ENCODE peak calls at places on chromosomes 13 and 19, in five cellular contexts. R is suprapubic skin; P is CD8-positive, alpha-beta T cell; F is A549; E is Panc1. C is an unnamed sample. For H3K4me1, the result is how much of the 10 kb centered on the place peaks cover.

GRCh38 chr13:46607768-46608553 is 55.0 kb downstream of the LRCH1 start:
- DNase-seq in E (no peak), P (no peak), R (no peak), F (peak), C (no peak)

GRCh38 chr19:1486720-1487575 is 3.2 kb downstream of the PCSK4 start:
- DNase-seq in F (no peak), R (no peak), E (no peak), P (no peak), C (no peak)

GRCh38 chr13:54185785-54186184 is 1157.2 kb downstream of the OLFM4 start:
- DNase-seq in P (no peak), R (no peak), F (no peak), E (no peak), C (no peak)

GRCh38 chr13:88303605-88304004 is 632.4 kb downstream of the SLITRK5 start:
- DNase-seq in E (no peak), R (no peak), F (no peak), P (no peak), C (no peak)

GRCh38 chr13:60869941-60870613 is 473.1 kb downstream of the TDRD3 start:
- DNase-seq in R (no peak), P (no peak), F (no peak), E (no peak), C (no peak)

GRCh38 chr13:42968906-42969305 is 23.1 kb downstream of the EPSTI1 start:
- DNase-seq in E (no peak), F (no peak), R (no peak), P (no peak), C (no peak)

GRCh38 chr19:7900931-7901330 is 2.7 kb upstream of the MAP2K7 start:
- DNase-seq in F (no peak), P (no peak), E (no peak), R (no peak), C (no peak)

GRCh38 chr13:50685491-50685890 is 158.0 kb downstream of the DLEU7 start:
- DNase-seq in F (no peak), P (no peak), R (no peak), E (no peak), C (no peak)

GRCh38 chr19:38889803-38890202 is 9.6 kb downstream of the SIRT2 start:
- DNase-seq in P (no peak), R (no peak), E (no peak), F (no peak), C (no peak)

GRCh38 chr19:41310031-41310831 is at the start of gene CCDC97:
- DNase-seq in E (no peak), P (peak), R (peak), F (peak), C (no peak)

GRCh38 chr19:41309225-41310030 is 544 bp upstream of the CCDC97 start:
- DNase-seq in E (no peak), R (no peak), F (no peak), P (no peak), C (no peak)

GRCh38 chr19:41311072-41311471 is 1.1 kb downstream of the CCDC97 start:
- DNase-seq in R (no peak), E (no peak), P (no peak), F (no peak), C (no peak)

GRCh38 chr19:41308450-41309224 is 1.3 kb upstream of the CCDC97 start:
- DNase-seq in R (peak), F (peak), P (peak), E (peak), C (peak)

DNA sequence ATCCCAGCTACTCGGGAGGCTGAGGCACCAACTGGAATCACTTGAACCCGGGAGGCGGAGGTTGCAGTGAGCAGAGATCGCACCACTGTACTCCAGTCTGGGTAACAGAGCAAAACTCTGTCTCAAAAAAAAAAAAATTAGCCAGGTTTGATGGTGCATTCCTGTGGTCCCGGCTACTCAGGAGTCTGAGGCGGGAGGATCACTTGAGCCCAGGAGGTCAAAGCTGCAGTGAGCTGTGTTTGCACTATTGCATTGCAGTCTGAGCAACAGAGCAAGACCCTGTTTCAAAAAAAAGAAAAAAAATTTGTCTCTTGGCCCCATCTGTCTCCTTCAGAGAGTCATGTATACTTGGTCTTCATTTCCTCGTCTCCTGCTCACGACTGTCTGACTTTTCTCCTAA is 1.6 kb downstream of the CCDC97 start:
- DNase-seq in R (no peak), E (no peak), F (no peak), P (no peak), C (no peak)
- H3K4me1 ChIP-seq in R (under half), E (under half), F (under half), P (under half), C (under half)

GRCh38 chr19:16599655-16600346 is 27.6 kb upstream of the SLC35E1 start:
- DNase-seq in P (no peak), R (no peak), E (no peak), F (no peak), C (no peak)
- H3K4me1 ChIP-seq in P (under half), R (under half), E (under half), F (under half), C (under half)

DNA sequence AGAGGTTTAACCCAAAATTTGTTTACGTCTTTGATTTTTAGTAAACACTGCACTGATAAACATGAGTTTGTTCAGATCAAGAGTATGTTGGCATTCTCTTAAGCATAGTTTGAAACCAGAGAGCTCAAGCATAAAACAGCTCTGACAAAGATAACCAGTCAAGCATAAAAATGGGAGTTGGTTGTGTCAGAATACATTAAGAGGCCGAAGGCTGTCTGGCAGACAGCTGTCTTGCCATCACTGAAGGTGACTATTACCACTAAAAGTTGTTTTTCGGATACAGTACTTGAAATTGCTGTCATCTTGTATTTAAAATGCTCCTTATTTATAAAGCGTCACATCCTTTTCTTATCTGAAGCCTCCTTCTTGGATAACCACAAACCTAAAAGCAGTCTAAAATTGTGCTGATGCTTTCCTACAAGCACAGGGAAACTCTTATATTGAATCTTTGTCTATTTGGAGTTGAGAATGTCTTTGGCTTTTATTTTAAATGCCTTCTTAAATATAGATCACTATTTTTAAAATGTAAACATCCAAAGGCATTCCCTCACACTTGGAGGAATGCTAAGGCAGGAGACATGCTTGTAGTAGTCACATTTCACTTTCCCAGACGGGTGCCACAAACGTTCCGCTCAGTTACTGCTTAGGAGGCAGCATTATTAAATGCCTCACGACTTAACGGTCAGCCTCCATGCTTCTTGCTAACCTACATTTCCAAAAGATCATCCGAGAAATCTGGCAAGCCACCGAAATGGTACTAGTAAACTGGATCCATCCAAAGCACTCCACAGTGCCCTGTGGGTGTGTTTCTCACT is 1.6 kb downstream of the SMAD9 start:
- DNase-seq in R (no peak), E (no peak), P (no peak), F (no peak), C (no peak)
- H3K4me1 ChIP-seq in R (under half), E (under half), P (under half), F (under half), C (under half)

DNA sequence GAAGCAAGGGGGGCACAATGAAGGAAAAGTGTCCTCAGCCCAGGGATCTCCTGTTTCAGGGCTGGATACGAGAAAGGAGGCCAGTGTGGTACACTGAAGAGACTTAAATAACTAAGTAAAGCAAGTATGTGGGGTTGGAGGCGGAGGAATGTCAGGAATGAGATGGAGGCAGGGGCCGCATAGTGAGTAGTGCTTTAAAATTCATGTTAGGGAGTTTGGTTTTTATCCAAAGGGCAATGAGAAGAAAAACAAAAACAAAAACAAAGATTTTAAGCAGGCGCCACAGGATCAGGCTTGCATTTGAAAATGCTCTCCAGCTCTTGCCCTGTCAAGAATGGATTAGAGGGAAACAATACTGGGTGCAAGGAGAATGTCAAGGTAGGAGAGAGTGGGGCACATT is 273.4 kb downstream of the DCLK1 start:
- DNase-seq in R (no peak), E (no peak), P (no peak), F (no peak), C (no peak)
- H3K4me1 ChIP-seq in R (under half), E (under half), P (under half), F (under half), C (under half)

DNA sequence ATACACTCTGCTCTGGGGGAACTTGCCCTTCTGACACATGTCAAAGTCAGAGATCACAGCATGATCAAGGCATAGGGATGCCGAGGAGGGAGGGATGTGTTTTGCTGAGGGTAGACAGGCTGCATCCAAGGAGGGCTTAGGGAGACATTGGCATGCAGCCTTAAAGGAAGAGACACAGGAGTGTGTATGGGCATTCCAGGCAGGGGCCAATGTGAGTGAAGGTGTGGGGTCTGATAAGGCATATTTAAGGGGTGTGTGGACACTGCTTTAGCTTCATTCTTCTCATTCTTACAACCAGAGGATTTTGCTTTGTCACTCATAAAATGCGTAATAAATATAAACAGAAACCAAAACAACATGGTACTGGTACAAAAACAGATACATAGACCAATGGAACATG is 193.4 kb downstream of the RGCC start:
- DNase-seq in E (no peak), F (no peak), P (no peak), R (no peak), C (no peak)
- H3K4me1 ChIP-seq in E (under half), F (half or more), P (under half), R (under half), C (under half)

C was measured in thoracic aorta.